ENCODE peak calls at places on chromosome 6, in five cellular contexts. One of them, this sample, is unnamed.

GRCh38 chr6:118562959-118563358 is 14.9 kb downstream of the PLN start:
- DNase-seq in activated naive CD8-positive, alpha-beta T cell treated with anti-CD3 and anti-CD28 coated beads, Interleukin-2, amount 50 U/mL, for 24 hours: no peak
- DNase-seq in ELF-1: no peak
- DNase-seq in NCI-H524: no peak
- DNase-seq in NCI-H69: no peak
- DNase-seq in this sample: no peak

GRCh38 chr6:148565931-148566663 is 180.7 kb upstream of the UST start:
- DNase-seq in activated naive CD8-positive, alpha-beta T cell treated with anti-CD3 and anti-CD28 coated beads, Interleukin-2, amount 50 U/mL, for 24 hours: peak
- DNase-seq in ELF-1: no peak
- DNase-seq in NCI-H524: no peak
- DNase-seq in NCI-H69: no peak
- DNase-seq in this sample: no peak

GRCh38 chr6:70398783-70399730 is 14.3 kb upstream of the FAM135A start:
- DNase-seq in activated naive CD8-positive, alpha-beta T cell treated with anti-CD3 and anti-CD28 coated beads, Interleukin-2, amount 50 U/mL, for 24 hours: no peak
- DNase-seq in ELF-1: no peak
- DNase-seq in NCI-H524: peak
- DNase-seq in NCI-H69: peak
- DNase-seq in this sample: peak

GRCh38 chr6:44007818-44008660 is 119.2 kb downstream of the MRPL14 start:
- DNase-seq in activated naive CD8-positive, alpha-beta T cell treated with anti-CD3 and anti-CD28 coated beads, Interleukin-2, amount 50 U/mL, for 24 hours: no peak
- DNase-seq in ELF-1: no peak
- DNase-seq in NCI-H524: no peak
- DNase-seq in NCI-H69: no peak
- DNase-seq in this sample: no peak

GRCh38 chr6:108194503-108194902 is 28.7 kb downstream of the NR2E1 start:
- DNase-seq in activated naive CD8-positive, alpha-beta T cell treated with anti-CD3 and anti-CD28 coated beads, Interleukin-2, amount 50 U/mL, for 24 hours: no peak
- DNase-seq in ELF-1: no peak
- DNase-seq in NCI-H524: no peak
- DNase-seq in NCI-H69: no peak
- DNase-seq in this sample: no peak

GRCh38 chr6:129671442-129672344 is 38.3 kb downstream of the ARHGAP18 start:
- DNase-seq in activated naive CD8-positive, alpha-beta T cell treated with anti-CD3 and anti-CD28 coated beads, Interleukin-2, amount 50 U/mL, for 24 hours: peak
- DNase-seq in ELF-1: no peak
- DNase-seq in NCI-H524: no peak
- DNase-seq in NCI-H69: peak
- DNase-seq in this sample: no peak

GRCh38 chr6:45881705-45882435 is 133.8 kb downstream of the CLIC5 start:
- DNase-seq in activated naive CD8-positive, alpha-beta T cell treated with anti-CD3 and anti-CD28 coated beads, Interleukin-2, amount 50 U/mL, for 24 hours: no peak
- DNase-seq in ELF-1: no peak
- DNase-seq in NCI-H524: no peak
- DNase-seq in NCI-H69: no peak
- DNase-seq in this sample: no peak

GRCh38 chr6:25659633-25660368 is 7.8 kb downstream of the SCGN start:
- DNase-seq in activated naive CD8-positive, alpha-beta T cell treated with anti-CD3 and anti-CD28 coated beads, Interleukin-2, amount 50 U/mL, for 24 hours: no peak
- DNase-seq in ELF-1: no peak
- DNase-seq in NCI-H524: no peak
- DNase-seq in NCI-H69: peak
- DNase-seq in this sample: no peak

GRCh38 chr6:97456070-97456469 is 173.1 kb upstream of the MMS22L start:
- DNase-seq in activated naive CD8-positive, alpha-beta T cell treated with anti-CD3 and anti-CD28 coated beads, Interleukin-2, amount 50 U/mL, for 24 hours: no peak
- DNase-seq in ELF-1: no peak
- DNase-seq in NCI-H524: peak
- DNase-seq in NCI-H69: peak
- DNase-seq in this sample: no peak

GRCh38 chr6:33744895-33745546 is 1.7 kb downstream of the IP6K3 start:
- DNase-seq in activated naive CD8-positive, alpha-beta T cell treated with anti-CD3 and anti-CD28 coated beads, Interleukin-2, amount 50 U/mL, for 24 hours: no peak
- DNase-seq in ELF-1: peak
- DNase-seq in NCI-H524: peak
- DNase-seq in NCI-H69: peak
- DNase-seq in this sample: peak

GRCh38 chr6:161351855-161352254 is 78.0 kb upstream of the AGPAT4 start:
- DNase-seq in activated naive CD8-positive, alpha-beta T cell treated with anti-CD3 and anti-CD28 coated beads, Interleukin-2, amount 50 U/mL, for 24 hours: no peak
- DNase-seq in ELF-1: no peak
- DNase-seq in NCI-H524: no peak
- DNase-seq in NCI-H69: peak
- DNase-seq in this sample: no peak

GRCh38 chr6:56840467-56841371 is 114.2 kb upstream of the BEND6 start:
- DNase-seq in activated naive CD8-positive, alpha-beta T cell treated with anti-CD3 and anti-CD28 coated beads, Interleukin-2, amount 50 U/mL, for 24 hours: no peak
- DNase-seq in ELF-1: no peak
- DNase-seq in NCI-H524: no peak
- DNase-seq in NCI-H69: peak
- DNase-seq in this sample: peak

GRCh38 chr6:30885481-30885998 is 1.2 kb downstream of the DDR1 start:
- DNase-seq in activated naive CD8-positive, alpha-beta T cell treated with anti-CD3 and anti-CD28 coated beads, Interleukin-2, amount 50 U/mL, for 24 hours: no peak
- DNase-seq in ELF-1: peak
- DNase-seq in NCI-H524: no peak
- DNase-seq in NCI-H69: peak
- DNase-seq in this sample: peak

GRCh38 chr6:35737413-35738211 is 780 bp downstream of the ARMC12 start:
- DNase-seq in activated naive CD8-positive, alpha-beta T cell treated with anti-CD3 and anti-CD28 coated beads, Interleukin-2, amount 50 U/mL, for 24 hours: no peak
- DNase-seq in ELF-1: no peak
- DNase-seq in NCI-H524: peak
- DNase-seq in NCI-H69: peak
- DNase-seq in this sample: peak

GRCh38 chr6:11876934-11877433 is 98.4 kb upstream of the ADTRP start:
- DNase-seq in activated naive CD8-positive, alpha-beta T cell treated with anti-CD3 and anti-CD28 coated beads, Interleukin-2, amount 50 U/mL, for 24 hours: no peak
- DNase-seq in ELF-1: no peak
- DNase-seq in NCI-H524: no peak
- DNase-seq in NCI-H69: peak
- DNase-seq in this sample: no peak

GRCh38 chr6:44004625-44005506 is 122.4 kb downstream of the MRPL14 start:
- DNase-seq in activated naive CD8-positive, alpha-beta T cell treated with anti-CD3 and anti-CD28 coated beads, Interleukin-2, amount 50 U/mL, for 24 hours: no peak
- DNase-seq in ELF-1: no peak
- DNase-seq in NCI-H524: peak
- DNase-seq in NCI-H69: peak
- DNase-seq in this sample: no peak

GRCh38 chr6:166333172-166333995 is 9.0 kb downstream of the SFT2D1 start:
- DNase-seq in activated naive CD8-positive, alpha-beta T cell treated with anti-CD3 and anti-CD28 coated beads, Interleukin-2, amount 50 U/mL, for 24 hours: no peak
- DNase-seq in ELF-1: no peak
- DNase-seq in NCI-H524: no peak
- DNase-seq in NCI-H69: no peak
- DNase-seq in this sample: no peak

GRCh38 chr6:156633291-156633690 is 143.9 kb upstream of the ARID1B start:
- DNase-seq in activated naive CD8-positive, alpha-beta T cell treated with anti-CD3 and anti-CD28 coated beads, Interleukin-2, amount 50 U/mL, for 24 hours: no peak
- DNase-seq in ELF-1: no peak
- DNase-seq in NCI-H524: no peak
- DNase-seq in NCI-H69: no peak
- DNase-seq in this sample: no peak

This sample was measured in NCI-H2171 treated with DMSO at 0.1 percent for 48 hours.